ENCODE peak calls at places on chromosome 11, in ten cellular contexts. B is SJCRH30, K is left ventricle myocardium inferior, C is MM.1S, G is GM23248, D is transverse colon, R is heart left ventricle, V is PC-3, Q is tibial nerve, L is cardiac muscle cell. J is an unnamed sample.

GRCh38 chr11:17013548-17014320 is 480 bp downstream of the PLEKHA7 start:
- DNase-seq in B (no peak), K (no peak), C (peak; percentile 64), G (no peak), D (peak; percentile 56), R (no peak), V (peak; percentile 36), Q (no peak), L (no peak), J (peak; percentile 75)

GRCh38 chr11:130727715-130728114 is 188.6 kb downstream of the SNX19 start:
- DNase-seq in B (no peak), K (no peak), C (no peak), G (peak; percentile 12), D (no peak), R (no peak), V (no peak), Q (no peak), L (no peak), J (no peak)

GRCh38 chr11:128407962-128408361 is 179.4 kb downstream of the ETS1 start:
- DNase-seq in B (no peak), K (no peak), C (peak; percentile 63), G (peak; percentile 80), D (no peak), R (no peak), V (peak; percentile 92), Q (no peak), L (peak; percentile 78), J (no peak)

GRCh38 chr11:40882301-40882700 is 577.2 kb downstream of the LRRC4C start:
- DNase-seq in B (no peak), K (no peak), C (no peak), G (no peak), D (no peak), R (no peak), V (no peak), Q (no peak), L (no peak), J (no peak)

GRCh38 chr11:5581014-5581413 is 337 bp downstream of the OR52B6 start:
- DNase-seq in B (no peak), K (no peak), C (no peak), G (no peak), D (no peak), R (no peak), V (no peak), Q (no peak), L (no peak), J (no peak)

GRCh38 chr11:103652013-103652412 is 384.4 kb upstream of the DDI1 start:
- DNase-seq in B (peak; percentile 22), K (no peak), C (no peak), G (peak; percentile 31), D (no peak), R (no peak), V (peak; percentile 52), Q (no peak), L (peak; percentile 18), J (no peak)

GRCh38 chr11:130999992-131000770 is 83.9 kb upstream of the SNX19 start:
- DNase-seq in B (no peak), K (no peak), C (no peak), G (peak; percentile 96), D (no peak), R (no peak), V (peak; percentile 99), Q (no peak), L (peak; percentile 83), J (no peak)

GRCh38 chr11:133479209-133479608 is 53.1 kb downstream of the OPCML start:
- DNase-seq in B (no peak), K (no peak), C (no peak), G (no peak), D (no peak), R (no peak), V (no peak), Q (no peak), L (no peak), J (no peak)

GRCh38 chr11:65112551-65113360 is 1.1 kb downstream of the TM7SF2 start:
- DNase-seq in B (no peak), K (peak; percentile 52), C (peak; percentile 59), G (peak; percentile 73), D (peak; percentile 81), R (peak; percentile 66), V (peak; percentile 67), Q (no peak), L (no peak), J (peak; percentile 76)

GRCh38 chr11:130873766-130874165 is 42.5 kb downstream of the SNX19 start:
- DNase-seq in B (no peak), K (no peak), C (no peak), G (peak; percentile 84), D (no peak), R (no peak), V (peak; percentile 70), Q (no peak), L (no peak), J (no peak)

GRCh38 chr11:119370486-119371046 is 10.9 kb downstream of the USP2 start:
- DNase-seq in B (no peak), K (peak; percentile 68), C (peak; percentile 64), G (peak; percentile 40), D (peak; percentile 40), R (peak; percentile 82), V (no peak), Q (no peak), L (no peak), J (no peak)

GRCh38 chr11:119366690-119367620 is 14.5 kb downstream of the USP2 start:
- DNase-seq in B (no peak), K (no peak), C (no peak), G (no peak), D (no peak), R (no peak), V (no peak), Q (no peak), L (no peak), J (no peak)

GRCh38 chr11:119369035-119369925 is 12.2 kb downstream of the USP2 start:
- DNase-seq in B (no peak), K (peak; percentile 44), C (no peak), G (no peak), D (peak; percentile 66), R (no peak), V (no peak), Q (no peak), L (no peak), J (no peak)

GRCh38 chr11:119367661-119368120 is 13.8 kb downstream of the USP2 start:
- DNase-seq in B (no peak), K (no peak), C (no peak), G (no peak), D (no peak), R (no peak), V (no peak), Q (no peak), L (no peak), J (no peak)

GRCh38 chr11:119368121-119369034 is 13.1 kb downstream of the USP2 start:
- DNase-seq in B (peak; percentile 90), K (peak; percentile 81), C (no peak), G (no peak), D (peak; percentile 89), R (peak; percentile 89), V (peak; percentile 46), Q (peak; percentile 40), L (peak; percentile 33), J (peak; percentile 73)
- H3K4me1 ChIP-seq in B (peaks cover 37% of the 10 kb centered on the region), K (peaks cover 97% of the 10 kb centered on the region), C (peaks cover 10% of the 10 kb centered on the region), G (peaks cover 14% of the 10 kb centered on the region), D (peaks cover 78% of the 10 kb centered on the region), R (peaks cover 63% of the 10 kb centered on the region), V (peaks cover 16% of the 10 kb centered on the region), Q (peaks cover 95% of the 10 kb centered on the region), L (peaks cover 71% of the 10 kb centered on the region), J (peaks cover 74% of the 10 kb centered on the region)

GRCh38 chr11:120283124-120283523 is 42.0 kb upstream of the TLCD5 start:
- DNase-seq in B (no peak), K (no peak), C (no peak), G (no peak), D (no peak), R (no peak), V (no peak), Q (no peak), L (no peak), J (no peak)

GRCh38 chr11:120284272-120284671 is 40.8 kb upstream of the TLCD5 start:
- DNase-seq in B (no peak), K (no peak), C (no peak), G (no peak), D (no peak), R (no peak), V (no peak), Q (no peak), L (no peak), J (no peak)

GRCh38 chr11:120281161-120281795 is 41.3 kb downstream of the POU2F3 start:
- DNase-seq in B (no peak), K (peak; percentile 30), C (no peak), G (no peak), D (no peak), R (no peak), V (no peak), Q (no peak), L (peak; percentile 26), J (no peak)

GRCh38 chr11:120288021-120288420 is 37.1 kb upstream of the TLCD5 start:
- DNase-seq in B (no peak), K (no peak), C (no peak), G (no peak), D (no peak), R (no peak), V (peak; percentile 40), Q (no peak), L (no peak), J (no peak)

DNA sequence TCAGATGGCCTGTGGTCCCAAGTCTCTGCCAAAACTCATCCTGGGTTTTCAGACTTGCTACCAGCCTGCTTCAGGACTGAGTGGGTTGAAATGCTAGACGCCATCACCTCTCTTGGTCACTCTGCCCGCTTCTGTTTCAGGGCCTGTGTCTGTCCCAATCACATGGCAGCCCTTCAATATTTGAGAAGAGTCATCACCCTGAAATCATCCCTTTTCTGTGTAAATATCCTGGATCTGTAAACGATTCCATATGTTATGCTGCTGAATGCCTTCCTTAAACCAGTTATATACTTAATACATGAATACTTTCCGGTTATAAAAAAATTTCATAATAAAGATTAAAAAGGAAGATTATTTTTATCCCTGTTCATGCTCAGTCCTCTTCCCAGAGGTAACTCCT is 39.8 kb upstream of the TLCD5 start:
- DNase-seq in B (no peak), K (no peak), C (no peak), G (peak; percentile 86), D (no peak), R (no peak), V (peak; percentile 23), Q (no peak), L (no peak), J (no peak)
- H3K27me3 ChIP-seq in B (no peaks in the 10 kb centered on the region), K (peaks cover 4% of the 10 kb centered on the region), C (no peaks in the 10 kb centered on the region), G (no peaks in the 10 kb centered on the region), D (no peaks in the 10 kb centered on the region), R (no peaks in the 10 kb centered on the region), V (peaks cover 10% of the 10 kb centered on the region), Q (no peaks in the 10 kb centered on the region), L (peaks cover 21% of the 10 kb centered on the region), J (no peaks in the 10 kb centered on the region)

GRCh38 chr11:75342966-75343870 is 8.2 kb downstream of the ARRB1 start:
- DNase-seq in B (peak; percentile 87), K (no peak), C (no peak), G (peak; percentile 48), D (no peak), R (no peak), V (peak; percentile 18), Q (no peak), L (peak; percentile 64), J (peak; percentile 86)
- H3K4me1 ChIP-seq in B (peaks cover 97% of the 10 kb centered on the region), K (peaks cover 100% of the 10 kb centered on the region), C (no peaks in the 10 kb centered on the region), G (peaks cover 41% of the 10 kb centered on the region), D (peaks cover 99% of the 10 kb centered on the region), R (peaks cover 47% of the 10 kb centered on the region), V (peaks cover 20% of the 10 kb centered on the region), Q (peaks cover 100% of the 10 kb centered on the region), L (peaks cover 37% of the 10 kb centered on the region), J (peaks cover 88% of the 10 kb centered on the region)

DNA sequence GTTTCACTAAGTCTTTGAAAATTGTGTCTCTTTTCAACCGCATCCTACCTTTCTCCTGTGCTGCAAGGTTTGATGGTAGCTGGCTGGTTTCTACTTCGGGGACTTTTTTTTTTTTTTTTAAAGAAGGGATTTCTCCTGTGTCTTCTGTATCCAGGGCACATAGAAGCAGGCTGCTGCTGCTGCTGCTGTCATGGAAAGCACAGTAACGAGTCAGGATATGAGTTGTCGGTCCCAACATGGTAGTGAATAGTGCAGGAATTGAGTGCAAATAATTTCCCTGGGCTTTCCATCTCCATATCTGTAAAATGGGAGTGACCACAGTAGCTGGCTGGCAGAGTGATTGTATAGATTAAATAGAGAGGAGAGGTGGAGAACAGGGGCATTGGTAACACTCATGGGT is 118.3 kb upstream of the NAV2 start:
- DNase-seq in B (no peak), K (no peak), C (no peak), G (peak; percentile 55), D (no peak), R (no peak), V (no peak), Q (no peak), L (no peak), J (no peak)
- H3K27me3 ChIP-seq in B (no peaks in the 10 kb centered on the region), K (no peaks in the 10 kb centered on the region), C (no peaks in the 10 kb centered on the region), G (no peaks in the 10 kb centered on the region), D (no peaks in the 10 kb centered on the region), R (no peaks in the 10 kb centered on the region), V (no peaks in the 10 kb centered on the region), Q (no peaks in the 10 kb centered on the region), L (peaks cover 84% of the 10 kb centered on the region), J (no peaks in the 10 kb centered on the region)